ENCODE peak calls at places on chromosomes 13 and 19, in five cellular contexts. C is SK-N-SH; I is tibial artery; X is fibroblast of pulmonary artery; Z is CD4-positive, alpha-beta T cell. P is an unnamed sample.

GRCh38 chr19:7076151-7076550 is 6.6 kb downstream of the ZNF557 start:
- DNase-seq in I (no peak), X (no peak), Z (no peak), C (no peak), P (no peak)

GRCh38 chr13:56457535-56458200 is 683.0 kb upstream of the PRR20A start:
- DNase-seq in Z (no peak), I (no peak), C (no peak), X (no peak), P (no peak)

GRCh38 chr19:10011974-10012373 is 1.3 kb upstream of the RDH8 start:
- DNase-seq in C (peak), X (no peak), I (no peak), Z (no peak), P (no peak)

GRCh38 chr13:29676535-29676934 is 81.0 kb upstream of the SLC7A1 start:
- DNase-seq in I (no peak), Z (no peak), X (peak), C (no peak), P (no peak)

GRCh38 chr13:76976488-76976887 is 15.4 kb upstream of the CLN5 start:
- DNase-seq in C (no peak), I (no peak), Z (no peak), X (no peak), P (peak)

GRCh38 chr19:58538257-58539168 is 5.4 kb upstream of the TRIM28 start:
- DNase-seq in I (no peak), Z (no peak), C (no peak), X (peak), P (no peak)

GRCh38 chr19:58563034-58563573 is 4.7 kb upstream of the UBE2M start:
- DNase-seq in C (peak), X (peak), I (no peak), Z (no peak), P (no peak)

GRCh38 chr19:43562698-43563241 is 12.6 kb downstream of the XRCC1 start:
- DNase-seq in Z (peak), C (no peak), X (peak), I (peak), P (peak)

GRCh38 chr19:28793391-28794168 is 419.4 kb downstream of the UQCRFS1 start:
- DNase-seq in I (no peak), C (no peak), X (no peak), Z (no peak), P (no peak)

GRCh38 chr19:13951799-13952153 is 533 bp upstream of the DCAF15 start:
- DNase-seq in Z (no peak), X (no peak), I (no peak), C (no peak), P (no peak)

GRCh38 chr19:13026478-13026999 is 31.3 kb downstream of the NFIX start:
- DNase-seq in X (peak), I (no peak), C (no peak), Z (no peak), P (peak)

GRCh38 chr19:58545286-58546068 is 1.6 kb downstream of the TRIM28 start:
- DNase-seq in X (no peak), I (no peak), Z (no peak), C (no peak), P (no peak)

GRCh38 chr13:23960566-23961156 is 63.4 kb upstream of the C1QTNF9B start:
- DNase-seq in C (no peak), Z (no peak), X (peak), I (no peak), P (peak)

GRCh38 chr13:95315752-95316151 is 14.5 kb upstream of the ABCC4 start:
- DNase-seq in I (no peak), Z (no peak), X (no peak), C (no peak), P (no peak)

GRCh38 chr13:111158136-111158805 is 43.2 kb downstream of the ARHGEF7 start:
- DNase-seq in I (no peak), X (peak), Z (no peak), C (no peak), P (no peak)

GRCh38 chr13:39317284-39317683 is 279.0 kb downstream of the NHLRC3 start:
- DNase-seq in Z (no peak), C (no peak), I (peak), X (peak), P (peak)

GRCh38 chr19:28465317-28466086 is 747.4 kb downstream of the UQCRFS1 start:
- DNase-seq in I (no peak), X (no peak), C (no peak), Z (no peak), P (no peak)

GRCh38 chr13:76500894-76501293 is 385.3 kb downstream of the KCTD12 start:
- DNase-seq in I (no peak), Z (no peak), C (no peak), X (no peak), P (no peak)

GRCh38 chr13:43061496-43062280 is 38.3 kb downstream of the DNAJC15 start:
- DNase-seq in I (no peak), Z (no peak), X (no peak), C (no peak), P (no peak)

GRCh38 chr13:112877976-112878955 is 90.7 kb upstream of the MCF2L start:
- DNase-seq in Z (no peak), I (no peak), X (no peak), C (no peak), P (no peak)

GRCh38 chr13:113118328-113119021 is 4.1 kb upstream of the F10 start:
- DNase-seq in C (no peak), Z (no peak), I (peak), X (no peak), P (no peak)

GRCh38 chr13:91078093-91078679 is 269.3 kb upstream of the MIR17HG start:
- DNase-seq in I (no peak), X (peak), Z (no peak), C (peak), P (peak)

GRCh38 chr13:30892966-30893365 is 13.1 kb upstream of the MEDAG start:
- DNase-seq in C (no peak), I (peak), Z (no peak), X (peak), P (peak)

GRCh38 chr13:32212420-32212819 is 102.7 kb downstream of the ZAR1L start:
- DNase-seq in Z (no peak), X (peak), C (no peak), I (no peak), P (no peak)

GRCh38 chr13:113404723-113405471 is 41.0 kb upstream of the GRTP1 start:
- DNase-seq in C (no peak), Z (no peak), I (no peak), X (no peak), P (no peak)

GRCh38 chr13:31627097-31627496 is 112.2 kb upstream of the RXFP2 start:
- DNase-seq in C (no peak), I (no peak), X (peak), Z (no peak), P (no peak)

GRCh38 chr19:16161848-16162247 is 11.5 kb downstream of the CIB3 start:
- DNase-seq in C (no peak), Z (no peak), X (peak), I (no peak), P (peak)

GRCh38 chr19:13906525-13906904 is 514 bp downstream of the CC2D1A start:
- DNase-seq in Z (no peak), C (peak), X (no peak), I (no peak), P (peak)

GRCh38 chr19:45091031-45091918 is 1.7 kb upstream of the PPP1R37 start:
- DNase-seq in Z (peak), C (peak), X (peak), I (peak), P (peak)

GRCh38 chr19:56504581-56504980 is 3.1 kb upstream of the ZNF471 start:
- DNase-seq in Z (no peak), X (peak), I (no peak), C (no peak), P (no peak)

GRCh38 chr19:31570718-31571117 is 221.5 kb upstream of the TSHZ3 start:
- DNase-seq in Z (no peak), C (no peak), I (no peak), X (no peak), P (no peak)

GRCh38 chr13:86945596-86945995 is 725.6 kb upstream of the SLITRK5 start:
- DNase-seq in X (no peak), I (no peak), C (no peak), Z (no peak), P (peak)

GRCh38 chr19:2984196-2984490 is 6.8 kb downstream of the TLE6 start:
- DNase-seq in X (no peak), Z (no peak), C (no peak), I (no peak), P (no peak)

GRCh38 chr13:77535448-77535847 is at the start of gene SCEL:
- DNase-seq in Z (no peak), C (no peak), X (no peak), I (no peak), P (peak)

GRCh38 chr13:41271456-41272285 is 8.3 kb upstream of the MTRF1 start:
- DNase-seq in I (no peak), X (no peak), C (no peak), Z (no peak), P (no peak)

GRCh38 chr13:93847162-93847561 is 620.6 kb downstream of the GPC6 start:
- DNase-seq in Z (no peak), X (peak), C (no peak), I (no peak), P (peak)

GRCh38 chr19:4730740-4731171 is 7.1 kb upstream of the DPP9 start:
- DNase-seq in X (no peak), C (peak), I (no peak), Z (peak), P (peak)

GRCh38 chr19:3324405-3324856 is 42.0 kb upstream of the NFIC start:
- DNase-seq in C (peak), X (peak), Z (peak), I (peak), P (peak)

GRCh38 chr13:66927562-66927961 is 302.6 kb downstream of the PCDH9 start:
- DNase-seq in Z (no peak), C (no peak), I (no peak), X (no peak), P (peak)

GRCh38 chr13:66922444-66922843 is 307.7 kb downstream of the PCDH9 start:
- DNase-seq in X (no peak), C (no peak), I (no peak), Z (no peak), P (no peak)

GRCh38 chr13:66926200-66926850 is 303.8 kb downstream of the PCDH9 start:
- DNase-seq in I (no peak), C (no peak), Z (no peak), X (no peak), P (no peak)

GRCh38 chr13:66926851-66927524 is 303.1 kb downstream of the PCDH9 start:
- DNase-seq in Z (no peak), C (no peak), I (no peak), X (no peak), P (peak)
- TF ChIP-seq CTCF in Z (no peak), C (no peak), I (no peak), X (no peak), P (no peak)

GRCh38 chr19:1241417-1242095 is at the start of gene ATP5F1D:
- DNase-seq in Z (peak), X (peak), C (peak), I (peak), P (peak)
- TF ChIP-seq CTCF in Z (no peak), X (no peak), C (no peak), I (no peak), P (no peak)

GRCh38 chr13:33284016-33284415 is 1.5 kb downstream of the STARD13 start:
- DNase-seq in C (no peak), I (no peak), Z (no peak), X (peak), P (no peak)

GRCh38 chr13:33287142-33287882 is 1.8 kb upstream of the STARD13 start:
- DNase-seq in C (no peak), X (no peak), I (no peak), Z (no peak), P (no peak)

GRCh38 chr13:33284916-33285315 is 639 bp downstream of the STARD13 start:
- DNase-seq in I (no peak), C (no peak), X (peak), Z (no peak), P (no peak)

GRCh38 chr13:33285420-33286124 is at the start of gene STARD13:
- DNase-seq in I (peak), Z (no peak), X (peak), C (peak), P (peak)

DNA sequence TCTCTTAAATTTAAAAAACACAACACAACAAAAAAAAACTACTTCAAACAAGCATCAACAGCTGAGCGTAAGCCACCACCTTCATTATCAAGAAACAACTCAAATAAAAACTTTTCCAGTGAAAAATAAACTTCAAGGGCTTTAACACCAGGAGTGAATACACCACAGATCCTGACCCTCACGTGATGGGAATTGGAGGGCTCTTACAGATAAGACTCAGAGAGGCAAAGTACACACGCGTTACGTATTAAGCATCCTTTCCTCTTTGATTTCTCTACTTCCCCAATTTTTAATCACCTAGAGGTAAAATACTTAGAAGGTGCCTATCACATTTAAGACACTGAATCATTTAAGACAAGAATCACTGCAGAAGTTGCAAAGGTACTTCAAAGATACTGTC is 588 bp upstream of the STARD13 start:
- DNase-seq in Z (no peak), X (peak), C (no peak), I (no peak), P (no peak)
- TF ChIP-seq CTCF in Z (no peak), X (no peak), C (no peak), I (no peak), P (no peak)

GRCh38 chr19:5799247-5800241 is 5.3 kb upstream of the NRTN start:
- DNase-seq in I (no peak), Z (no peak), X (no peak), C (peak), P (no peak)

GRCh38 chr19:5798244-5798643 is 6.6 kb upstream of the NRTN start:
- DNase-seq in C (no peak), X (no peak), I (no peak), Z (no peak), P (no peak)

GRCh38 chr19:5801796-5802616 is 2.9 kb upstream of the NRTN start:
- DNase-seq in I (no peak), C (peak), X (peak), Z (no peak), P (no peak)

GRCh38 chr19:5803441-5803751 is 1.5 kb upstream of the NRTN start:
- DNase-seq in I (no peak), X (no peak), C (no peak), Z (no peak), P (no peak)

GRCh38 chr19:5800361-5801270 is 4.3 kb upstream of the NRTN start:
- DNase-seq in I (no peak), X (no peak), Z (no peak), C (no peak), P (no peak)
- TF ChIP-seq CTCF in I (no peak), X (no peak), Z (no peak), C (no peak), P (no peak)

GRCh38 chr19:36488816-36489138 is 584 bp downstream of the ZNF566 start:
- DNase-seq in X (no peak), Z (no peak), C (peak), I (peak), P (no peak)
- TF ChIP-seq CTCF in X (no peak), Z (no peak), C (no peak), I (no peak), P (no peak)

DNA sequence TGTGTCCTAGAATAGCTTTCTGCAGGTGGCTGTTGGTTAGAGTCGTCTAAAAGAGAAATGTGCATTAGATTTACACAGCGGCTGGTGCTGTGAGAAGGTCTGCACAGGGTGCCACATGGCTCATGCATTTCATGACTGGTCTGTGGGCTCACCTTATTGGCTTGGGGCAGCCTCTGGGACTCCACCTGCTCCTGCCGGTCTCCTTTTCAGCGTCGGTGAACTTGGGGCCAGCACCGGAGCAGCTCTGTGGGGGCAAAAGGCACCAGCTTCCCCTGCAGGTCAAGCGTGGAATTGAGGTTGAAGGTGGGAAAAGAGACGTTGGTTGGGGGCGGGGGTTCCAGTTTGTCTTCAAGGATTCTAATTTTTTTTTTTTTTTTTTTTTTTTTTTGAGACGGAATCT is 3.1 kb upstream of the PNMA8C start:
- DNase-seq in C (no peak), I (peak), Z (no peak), X (no peak), P (no peak)
- TF ChIP-seq CTCF in C (no peak), I (no peak), Z (no peak), X (no peak), P (no peak)

GRCh38 chr19:8593931-8594330 is 16.6 kb downstream of the ADAMTS10 start:
- DNase-seq in Z (no peak), I (no peak), X (peak), C (no peak), P (no peak)
- TF ChIP-seq CTCF in Z (no peak), I (peak), X (peak), C (peak), P (no peak)

DNA sequence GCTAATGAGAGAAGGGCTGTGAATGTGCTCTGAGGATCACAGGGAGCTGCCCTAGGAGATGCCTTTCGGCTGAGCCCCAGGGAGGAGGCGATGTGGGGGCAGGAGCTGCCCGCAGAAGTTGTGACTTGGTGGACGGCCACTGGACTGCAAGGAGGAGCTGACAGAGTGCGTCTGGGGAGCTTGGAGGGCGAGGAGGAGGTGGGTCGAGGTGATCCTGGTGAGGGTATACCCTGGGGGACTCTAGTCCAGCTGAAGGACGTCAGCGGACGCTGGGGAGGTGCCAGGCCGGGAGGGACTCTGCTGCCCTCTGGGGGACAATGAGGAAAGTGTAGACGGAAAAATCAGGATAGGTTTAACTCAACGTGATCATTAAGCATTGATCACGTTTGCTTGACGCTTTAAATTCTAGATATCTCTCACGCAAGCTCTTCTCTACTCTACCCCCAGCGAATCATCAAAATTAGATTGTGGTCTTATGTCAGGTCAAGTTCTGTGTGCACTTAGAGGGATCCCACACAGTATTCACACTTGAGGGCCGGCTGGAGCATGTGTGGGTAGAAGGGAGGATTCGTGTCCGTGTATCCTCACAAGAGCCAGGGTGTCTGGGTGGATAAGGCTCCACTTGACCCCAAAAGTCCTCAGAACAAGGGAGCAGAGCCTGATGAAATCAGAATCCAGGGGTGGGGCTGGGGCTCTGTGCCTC is 3.3 kb upstream of the CEACAM7 start:
- DNase-seq in X (peak), Z (no peak), C (peak), I (no peak), P (peak)
- TF ChIP-seq CTCF in X (peak), Z (peak), C (peak), I (no peak), P (peak)

DNA sequence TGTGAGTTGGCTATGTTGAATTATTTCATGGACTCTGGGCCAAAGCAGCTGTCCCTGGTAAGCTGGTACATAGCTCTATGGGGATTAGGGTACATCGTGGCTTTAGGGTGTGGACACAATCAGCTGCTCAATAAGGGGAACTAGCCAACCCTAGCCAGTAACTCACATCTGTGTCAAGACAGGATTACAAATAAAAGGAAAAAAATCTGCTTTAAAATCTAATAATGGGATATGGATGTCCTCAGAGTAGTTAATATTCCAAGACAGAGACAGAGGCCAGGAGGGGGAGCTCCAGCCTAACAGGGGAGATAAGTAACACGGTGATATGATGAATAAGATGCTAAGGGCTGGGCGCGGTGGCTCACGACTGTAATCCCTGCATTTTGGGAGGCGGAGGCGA is 21.1 kb upstream of the ZNF766 start:
- DNase-seq in X (peak), Z (peak), C (peak), I (peak), P (peak)
- TF ChIP-seq CTCF in X (peak), Z (peak), C (peak), I (peak), P (peak)

GRCh38 chr13:97905517-97905916 is 48.0 kb upstream of the IPO5 start:
- DNase-seq in C (no peak), I (no peak), X (no peak), Z (no peak), P (no peak)
- TF ChIP-seq CTCF in C (no peak), I (no peak), X (no peak), Z (no peak), P (no peak)

P was measured in MCF 10A.